ENCODE peak calls at places on chromosomes 13 and 19, in nine cellular contexts. I, D, C, P, O, A, N, K and Q are unnamed samples.
A peak's percentile ranks its signal among the peaks of the same experiment; 100 is the strongest.

GRCh38 chr19:19613456-19613855 is 5.0 kb downstream of the PBX4 start:
- DNase-seq in I (no peak), A (no peak), K (no peak), N (no peak), D (no peak), O (no peak), C (no peak), P (no peak), Q (no peak)

GRCh38 chr19:20879501-20879900 is 43.5 kb upstream of the ZNF85 start:
- DNase-seq in C (no peak), D (no peak), N (no peak), A (no peak), P (no peak), I (no peak), K (no peak), O (no peak), Q (no peak)

GRCh38 chr13:30796833-30797601 is 61.7 kb downstream of the ALOX5AP start:
- DNase-seq in I (peak; percentile 25), D (no peak), O (no peak), N (no peak), K (no peak), C (no peak), P (no peak), A (no peak), Q (no peak)

GRCh38 chr19:29884044-29884443 is 58.0 kb upstream of the URI1 start:
- DNase-seq in C (no peak), N (no peak), P (no peak), D (no peak), I (no peak), O (no peak), A (no peak), K (no peak), Q (no peak)

GRCh38 chr19:46372901-46373572 is 26.1 kb downstream of the PPP5C start:
- DNase-seq in N (no peak), D (peak; percentile 76), A (no peak), C (no peak), O (no peak), P (no peak), I (peak; percentile 30), K (no peak), Q (no peak)

GRCh38 chr19:42092350-42092749 is 16.4 kb downstream of the ZNF574 start:
- DNase-seq in O (no peak), P (no peak), C (peak; percentile 45), N (no peak), A (no peak), K (peak; percentile 67), D (no peak), I (peak; percentile 92), Q (no peak)

GRCh38 chr19:49129238-49129583 is 9.9 kb downstream of the PPFIA3 start:
- DNase-seq in P (no peak), I (no peak), D (no peak), K (no peak), N (peak; percentile 82), C (no peak), A (no peak), O (no peak), Q (no peak)

GRCh38 chr19:53394522-53394973 is 401 bp upstream of the ZNF765 start:
- DNase-seq in K (no peak), D (peak; percentile 79), A (no peak), C (peak; percentile 31), P (peak; percentile 48), I (no peak), N (peak; percentile 6), O (no peak), Q (no peak)

GRCh38 chr19:1045247-1045603 is 5.3 kb downstream of the ABCA7 start:
- DNase-seq in I (no peak), N (peak; percentile 91), A (no peak), O (no peak), P (peak; percentile 89), C (peak; percentile 45), K (no peak), D (no peak), Q (no peak)

GRCh38 chr13:111388851-111389500 is 68.5 kb downstream of the TEX29 start:
- DNase-seq in A (no peak), K (no peak), N (no peak), P (no peak), I (no peak), O (no peak), D (peak; percentile 54), C (peak; percentile 23), Q (no peak)

GRCh38 chr19:29711584-29712132 is 3.4 kb downstream of the C19orf12 start:
- DNase-seq in P (no peak), A (no peak), C (no peak), O (no peak), I (no peak), N (no peak), K (no peak), D (no peak), Q (no peak)

GRCh38 chr19:29789007-29789406 is 22.8 kb upstream of the CCNE1 start:
- DNase-seq in I (no peak), D (no peak), A (no peak), P (no peak), C (no peak), O (no peak), N (no peak), K (no peak), Q (no peak)

DNA sequence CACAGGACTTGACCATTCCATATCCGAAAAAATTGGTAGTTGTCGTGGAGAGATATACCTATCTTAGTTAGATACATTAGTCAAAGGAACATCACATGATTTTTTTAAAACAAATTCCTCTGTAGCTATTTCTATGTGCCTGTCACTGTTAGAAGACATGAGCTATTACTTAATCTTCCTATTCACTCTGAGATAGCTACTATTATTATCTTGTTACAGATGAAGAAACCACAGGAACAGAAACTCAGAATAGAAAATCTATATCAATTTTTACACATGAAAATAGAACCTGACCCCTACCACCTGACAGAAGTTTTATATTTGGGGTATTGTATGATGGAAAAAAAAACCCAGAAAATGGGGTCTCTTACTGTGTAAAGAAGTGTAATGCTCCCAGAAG is 68.9 kb upstream of the TDRD3 start:
- DNase-seq in O (no peak), N (no peak), K (no peak), D (no peak), I (no peak), A (no peak), C (no peak), P (no peak), Q (no peak)
- H3K27ac ChIP-seq in O (no peak overlapping the region), N (no peak overlapping the region), K (no peak overlapping the region), D (no peak overlapping the region), I (no peak overlapping the region), A (no peak overlapping the region), C (no peak overlapping the region), P (no peak overlapping the region), Q (peak overlapping the region; percentile 82)

GRCh38 chr19:55158848-55159793 is 1.6 kb upstream of the TNNI3 start:
- DNase-seq in P (no peak), O (no peak), I (no peak), D (no peak), K (no peak), A (no peak), N (peak; percentile 78), C (no peak), Q (no peak)
- TF ChIP-seq POLR2AphosphoS5 in P (no peak), O (no peak), I (no peak), D (no peak), K (no peak), A (no peak), N (peak; percentile 84), C (no peak), Q (no peak)

GRCh38 chr13:112968380-112968909 is 569 bp upstream of the MCF2L start:
- DNase-seq in K (no peak), O (no peak), A (no peak), I (no peak), C (peak; percentile 79), N (no peak), D (peak; percentile 79), P (no peak), Q (no peak)
- H3K27ac ChIP-seq in K (no peak overlapping the region), O (no peak overlapping the region), A (no peak overlapping the region), I (no peak overlapping the region), C (peak overlapping the region; percentile 84), N (no peak overlapping the region), D (peak overlapping the region; percentile 78), P (peak overlapping the region; percentile 56), Q (no peak overlapping the region)

DNA sequence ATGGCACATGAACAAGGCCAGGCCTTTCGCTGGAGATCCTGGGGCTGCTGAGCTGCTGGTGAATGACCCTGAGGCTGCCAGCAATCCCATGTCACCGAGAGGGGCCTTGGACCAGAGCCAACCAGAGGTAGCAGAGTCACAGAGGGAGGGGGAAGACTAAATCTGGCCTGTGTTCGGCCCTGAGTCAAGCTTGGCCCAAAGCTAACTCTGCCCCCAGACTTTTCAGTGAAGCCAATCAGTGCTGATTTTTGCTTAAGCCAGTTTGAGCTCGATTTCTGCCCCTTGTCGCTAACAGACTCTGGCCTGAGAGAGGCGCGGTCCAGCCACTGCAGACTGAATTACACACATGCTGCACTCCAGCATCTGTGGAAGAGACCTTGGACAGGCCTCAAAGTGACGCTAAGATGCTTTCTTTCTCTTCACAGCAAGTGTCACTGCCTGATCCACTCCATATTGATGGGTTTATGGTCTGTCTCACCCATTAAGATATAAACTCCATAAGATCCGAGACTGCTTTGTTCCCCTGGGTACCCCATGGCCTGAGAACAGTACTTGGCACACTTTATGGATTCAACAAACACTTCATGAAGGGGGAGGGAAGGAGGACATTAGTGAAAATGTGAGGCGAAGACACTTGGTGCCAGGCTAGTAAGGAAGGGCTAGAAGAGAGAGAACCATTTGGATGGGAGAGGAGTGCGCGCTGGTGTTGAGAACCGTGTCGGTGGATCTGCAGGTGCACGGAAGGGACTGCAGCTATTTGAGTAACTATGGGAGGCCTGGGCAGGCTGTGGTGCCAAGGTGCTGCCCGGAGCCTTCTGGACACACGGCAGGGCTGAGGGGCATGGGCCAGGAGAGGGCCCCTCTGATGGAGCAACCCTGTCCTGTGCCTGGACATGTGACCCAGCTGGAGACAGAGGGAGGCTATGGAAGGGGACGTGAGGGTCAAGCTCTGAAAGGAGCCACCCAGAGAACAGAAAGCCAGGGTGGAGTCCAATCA is 17.6 kb downstream of the RANBP3 start:
- DNase-seq in I (no peak), A (no peak), D (no peak), N (no peak), K (no peak), O (no peak), P (peak; percentile 61), C (no peak), Q (no peak)
- TF ChIP-seq POLR2AphosphoS5 in I (no peak), A (no peak), D (no peak), N (no peak), K (no peak), O (no peak), P (no peak), C (no peak), Q (no peak)

GRCh38 chr19:6501740-6502648 is at the start of gene TUBB4A:
- DNase-seq in A (no peak), O (no peak), I (no peak), P (no peak), C (no peak), K (no peak), N (peak; percentile 86), D (no peak), Q (no peak)
- H3K27ac ChIP-seq in A (no peak within 1 kb of the TSS), O (no peak within 1 kb of the TSS), I (no peak within 1 kb of the TSS), P (no peak within 1 kb of the TSS), C (no peak within 1 kb of the TSS), K (no peak within 1 kb of the TSS), N (no peak within 1 kb of the TSS), D (no peak within 1 kb of the TSS), Q (peak within 1 kb of the TSS; percentile 65)